ENCODE peak calls at places on chromosomes 11 and 22, in eight cellular contexts. One of them, this sample, is unnamed.

GRCh38 chr22:17191163-17191562 is 28.1 kb downstream of the ADA2 start:
- DNase-seq in GM20000: no peak
- DNase-seq in hippocampal formation: no peak
- DNase-seq in RWPE1: no peak
- DNase-seq in K562: no peak
- DNase-seq in left ventricle myocardium inferior: no peak
- DNase-seq in pancreas: no peak
- DNase-seq in left cardiac atrium: no peak
- DNase-seq in this sample: no peak

GRCh38 chr11:111665779-111666178 is 63.5 kb downstream of the SIK2 start:
- DNase-seq in K562: peak
- DNase-seq in RWPE1: peak
- DNase-seq in hippocampal formation: no peak
- DNase-seq in pancreas: no peak
- DNase-seq in left ventricle myocardium inferior: no peak
- DNase-seq in left cardiac atrium: no peak
- DNase-seq in GM20000: peak
- DNase-seq in this sample: no peak

GRCh38 chr11:76577199-76577920 is 93.2 kb downstream of the LRRC32 start:
- DNase-seq in left cardiac atrium: peak
- DNase-seq in left ventricle myocardium inferior: peak
- DNase-seq in K562: no peak
- DNase-seq in hippocampal formation: no peak
- DNase-seq in RWPE1: peak
- DNase-seq in GM20000: no peak
- DNase-seq in pancreas: no peak
- DNase-seq in this sample: no peak

GRCh38 chr11:123057604-123058305 is 4.2 kb downstream of the HSPA8 start:
- DNase-seq in left cardiac atrium: no peak
- DNase-seq in hippocampal formation: no peak
- DNase-seq in left ventricle myocardium inferior: no peak
- DNase-seq in GM20000: no peak
- DNase-seq in pancreas: no peak
- DNase-seq in K562: no peak
- DNase-seq in RWPE1: no peak
- DNase-seq in this sample: no peak

GRCh38 chr22:37077802-37078448 is 26.4 kb downstream of the KCTD17 start:
- DNase-seq in RWPE1: peak
- DNase-seq in left ventricle myocardium inferior: peak
- DNase-seq in hippocampal formation: no peak
- DNase-seq in left cardiac atrium: peak
- DNase-seq in K562: peak
- DNase-seq in pancreas: peak
- DNase-seq in GM20000: peak
- DNase-seq in this sample: peak

GRCh38 chr11:101765932-101766331 is 148.9 kb upstream of the CEP126 start:
- DNase-seq in pancreas: no peak
- DNase-seq in left cardiac atrium: no peak
- DNase-seq in GM20000: no peak
- DNase-seq in left ventricle myocardium inferior: no peak
- DNase-seq in K562: no peak
- DNase-seq in hippocampal formation: no peak
- DNase-seq in RWPE1: no peak
- DNase-seq in this sample: no peak

GRCh38 chr11:122215244-122215992 is 99.4 kb upstream of the BLID start:
- DNase-seq in GM20000: peak
- DNase-seq in left cardiac atrium: peak
- DNase-seq in left ventricle myocardium inferior: peak
- DNase-seq in RWPE1: peak
- DNase-seq in K562: peak
- DNase-seq in pancreas: peak
- DNase-seq in hippocampal formation: peak
- DNase-seq in this sample: peak

GRCh38 chr11:12066799-12067508 is 43.4 kb upstream of the MICAL2 start:
- DNase-seq in pancreas: no peak
- DNase-seq in left ventricle myocardium inferior: no peak
- DNase-seq in left cardiac atrium: no peak
- DNase-seq in RWPE1: no peak
- DNase-seq in K562: no peak
- DNase-seq in GM20000: no peak
- DNase-seq in hippocampal formation: no peak
- DNase-seq in this sample: peak

GRCh38 chr22:46024136-46024840 is 47.3 kb upstream of the WNT7B start:
- DNase-seq in left ventricle myocardium inferior: peak
- DNase-seq in K562: no peak
- DNase-seq in RWPE1: no peak
- DNase-seq in GM20000: no peak
- DNase-seq in hippocampal formation: no peak
- DNase-seq in left cardiac atrium: peak
- DNase-seq in pancreas: no peak
- DNase-seq in this sample: no peak

GRCh38 chr11:100691886-100692285 is 4.8 kb downstream of the ARHGAP42 start:
- DNase-seq in hippocampal formation: no peak
- DNase-seq in GM20000: no peak
- DNase-seq in K562: no peak
- DNase-seq in left ventricle myocardium inferior: no peak
- DNase-seq in RWPE1: no peak
- DNase-seq in left cardiac atrium: no peak
- DNase-seq in pancreas: no peak
- DNase-seq in this sample: no peak

GRCh38 chr22:40332319-40332781 is 13.9 kb upstream of the ADSL start:
- DNase-seq in hippocampal formation: no peak
- DNase-seq in RWPE1: no peak
- DNase-seq in pancreas: no peak
- DNase-seq in left ventricle myocardium inferior: no peak
- DNase-seq in left cardiac atrium: no peak
- DNase-seq in K562: no peak
- DNase-seq in GM20000: no peak
- DNase-seq in this sample: no peak

GRCh38 chr11:65305501-65306268 is 9.0 kb upstream of the CDC42EP2 start:
- DNase-seq in pancreas: peak
- DNase-seq in left cardiac atrium: no peak
- DNase-seq in RWPE1: no peak
- DNase-seq in left ventricle myocardium inferior: no peak
- DNase-seq in hippocampal formation: no peak
- DNase-seq in GM20000: no peak
- DNase-seq in K562: no peak
- DNase-seq in this sample: no peak

GRCh38 chr11:7436657-7437056 is 48.6 kb upstream of the OLFML1 start:
- DNase-seq in RWPE1: no peak
- DNase-seq in left ventricle myocardium inferior: no peak
- DNase-seq in hippocampal formation: no peak
- DNase-seq in K562: no peak
- DNase-seq in left cardiac atrium: no peak
- DNase-seq in pancreas: no peak
- DNase-seq in GM20000: peak
- DNase-seq in this sample: no peak

GRCh38 chr11:16028406-16028805 is 327.9 kb downstream of the SOX6 start:
- DNase-seq in K562: no peak
- DNase-seq in RWPE1: no peak
- DNase-seq in pancreas: no peak
- DNase-seq in left ventricle myocardium inferior: no peak
- DNase-seq in GM20000: no peak
- DNase-seq in left cardiac atrium: no peak
- DNase-seq in hippocampal formation: no peak
- DNase-seq in this sample: no peak

GRCh38 chr11:72225411-72225951 is 914 bp downstream of the INPPL1 start:
- DNase-seq in K562: no peak
- DNase-seq in left cardiac atrium: no peak
- DNase-seq in RWPE1: no peak
- DNase-seq in pancreas: no peak
- DNase-seq in left ventricle myocardium inferior: no peak
- DNase-seq in hippocampal formation: no peak
- DNase-seq in GM20000: peak
- DNase-seq in this sample: peak

GRCh38 chr11:47242596-47243192 is 5.9 kb downstream of the ACP2 start:
- DNase-seq in GM20000: no peak
- DNase-seq in left ventricle myocardium inferior: no peak
- DNase-seq in RWPE1: no peak
- DNase-seq in pancreas: no peak
- DNase-seq in hippocampal formation: no peak
- DNase-seq in left cardiac atrium: no peak
- DNase-seq in K562: no peak
- DNase-seq in this sample: no peak

GRCh38 chr22:35399114-35399677 is 744 bp upstream of the MCM5 start:
- DNase-seq in hippocampal formation: no peak
- DNase-seq in K562: no peak
- DNase-seq in GM20000: no peak
- DNase-seq in RWPE1: no peak
- DNase-seq in left cardiac atrium: no peak
- DNase-seq in pancreas: no peak
- DNase-seq in left ventricle myocardium inferior: no peak
- DNase-seq in this sample: no peak

GRCh38 chr11:77473001-77473800 is 693 bp downstream of the PAK1 start:
- DNase-seq in pancreas: peak
- DNase-seq in left cardiac atrium: peak
- DNase-seq in hippocampal formation: no peak
- DNase-seq in GM20000: peak
- DNase-seq in RWPE1: peak
- DNase-seq in left ventricle myocardium inferior: peak
- DNase-seq in K562: peak
- DNase-seq in this sample: peak

This sample was measured in lung.